ENCODE peak calls at places on chromosomes 5 and 9, in five cellular contexts. W is iPS-NIHi11; R is GM04504; J is effector memory CD8-positive, alpha-beta T cell; A is coronary artery. B is an unnamed sample.

GRCh38 chr9:37920471-37921167 is 16.7 kb upstream of the SLC25A51 start:
- DNase-seq in J (no peak), W (peak), R (no peak), A (no peak), B (no peak)

GRCh38 chr5:56012281-56012963 is 17.7 kb upstream of the IL6ST start:
- DNase-seq in J (no peak), W (no peak), A (no peak), R (no peak), B (peak)

GRCh38 chr9:120715331-120715924 is 1.2 kb upstream of the MEGF9 start:
- DNase-seq in J (no peak), W (peak), R (no peak), A (peak), B (no peak)

GRCh38 chr5:65775476-65775875 is 53.5 kb downstream of the NLN start:
- DNase-seq in J (no peak), R (no peak), W (no peak), A (no peak), B (no peak)

GRCh38 chr9:133168432-133168831 is 4.7 kb upstream of the GBGT1 start:
- DNase-seq in J (no peak), W (no peak), A (no peak), R (no peak), B (no peak)

GRCh38 chr9:2704504-2704903 is 12.8 kb upstream of the KCNV2 start:
- DNase-seq in R (no peak), J (no peak), W (no peak), A (no peak), B (no peak)

GRCh38 chr5:38022621-38023020 is 182.8 kb upstream of the GDNF start:
- DNase-seq in A (no peak), W (no peak), J (no peak), R (no peak), B (no peak)

GRCh38 chr5:56328753-56329560 is 95.8 kb upstream of the ANKRD55 start:
- DNase-seq in W (no peak), R (no peak), A (no peak), J (no peak), B (no peak)

GRCh38 chr9:124342946-124343485 is 72.2 kb downstream of the PSMB7 start:
- DNase-seq in A (peak), W (peak), R (peak), J (no peak), B (no peak)

GRCh38 chr5:154892370-154892771 is 33.9 kb downstream of the CNOT8 start:
- DNase-seq in A (no peak), W (no peak), J (no peak), R (no peak), B (no peak)

GRCh38 chr9:4246969-4247368 is 52.9 kb downstream of the GLIS3 start:
- DNase-seq in J (no peak), R (no peak), W (no peak), A (no peak), B (no peak)

GRCh38 chr5:155631116-155631515 is 617.6 kb downstream of the KIF4B start:
- DNase-seq in R (peak), W (no peak), J (no peak), A (no peak), B (no peak)

GRCh38 chr5:181130832-181131496 is at the start of gene OR2V1:
- DNase-seq in R (no peak), A (peak), W (no peak), J (no peak), B (no peak)